ENCODE peak calls at places on chromosomes 13 and 19, in eight cellular contexts. One of them, this sample, is unnamed.

GRCh38 chr19:29873024-29873800 is 61.4 kb downstream of the CCNE1 start:
- DNase-seq in epithelial cell of proximal tubule: no peak
- DNase-seq in breast epithelium: no peak
- DNase-seq in hepatocyte: peak
- DNase-seq in LNCaP clone FGC: no peak
- DNase-seq in BJ: no peak
- DNase-seq in left lung: peak
- DNase-seq in uterus: peak
- DNase-seq in this sample: no peak

GRCh38 chr13:100176781-100177389 is 88.0 kb downstream of the PCCA start:
- DNase-seq in epithelial cell of proximal tubule: peak
- DNase-seq in breast epithelium: no peak
- DNase-seq in hepatocyte: no peak
- DNase-seq in LNCaP clone FGC: no peak
- DNase-seq in BJ: no peak
- DNase-seq in left lung: no peak
- DNase-seq in uterus: no peak
- DNase-seq in this sample: peak

GRCh38 chr19:15971217-15971616 is 22.4 kb downstream of the OR10H4 start:
- DNase-seq in epithelial cell of proximal tubule: no peak
- DNase-seq in breast epithelium: no peak
- DNase-seq in hepatocyte: no peak
- DNase-seq in LNCaP clone FGC: no peak
- DNase-seq in BJ: no peak
- DNase-seq in left lung: no peak
- DNase-seq in uterus: no peak
- DNase-seq in this sample: no peak

GRCh38 chr13:27302643-27303262 is 32.1 kb downstream of the RASL11A start:
- DNase-seq in epithelial cell of proximal tubule: no peak
- DNase-seq in breast epithelium: no peak
- DNase-seq in hepatocyte: no peak
- DNase-seq in LNCaP clone FGC: no peak
- DNase-seq in BJ: no peak
- DNase-seq in left lung: no peak
- DNase-seq in uterus: no peak
- DNase-seq in this sample: no peak

GRCh38 chr19:16836115-16836905 is 7.1 kb downstream of the SIN3B start:
- DNase-seq in epithelial cell of proximal tubule: no peak
- DNase-seq in breast epithelium: peak
- DNase-seq in hepatocyte: no peak
- DNase-seq in LNCaP clone FGC: no peak
- DNase-seq in BJ: no peak
- DNase-seq in left lung: no peak
- DNase-seq in uterus: peak
- DNase-seq in this sample: no peak

GRCh38 chr13:40313269-40314200 is 352.9 kb downstream of the FOXO1 start:
- DNase-seq in epithelial cell of proximal tubule: no peak
- DNase-seq in breast epithelium: no peak
- DNase-seq in hepatocyte: peak
- DNase-seq in LNCaP clone FGC: no peak
- DNase-seq in BJ: no peak
- DNase-seq in left lung: no peak
- DNase-seq in uterus: no peak
- DNase-seq in this sample: no peak

GRCh38 chr19:3047307-3048189 is 14.7 kb downstream of the TLE5 start:
- DNase-seq in epithelial cell of proximal tubule: no peak
- DNase-seq in breast epithelium: peak
- DNase-seq in hepatocyte: peak
- DNase-seq in LNCaP clone FGC: no peak
- DNase-seq in BJ: no peak
- DNase-seq in left lung: peak
- DNase-seq in uterus: peak
- DNase-seq in this sample: no peak

GRCh38 chr13:98500963-98501421 is 75.9 kb downstream of the STK24 start:
- DNase-seq in epithelial cell of proximal tubule: no peak
- DNase-seq in breast epithelium: no peak
- DNase-seq in hepatocyte: no peak
- DNase-seq in LNCaP clone FGC: no peak
- DNase-seq in BJ: no peak
- DNase-seq in left lung: no peak
- DNase-seq in uterus: no peak
- DNase-seq in this sample: no peak

GRCh38 chr13:89923731-89924130 is 1423.8 kb upstream of the MIR17HG start:
- DNase-seq in epithelial cell of proximal tubule: no peak
- DNase-seq in breast epithelium: no peak
- DNase-seq in hepatocyte: no peak
- DNase-seq in LNCaP clone FGC: no peak
- DNase-seq in BJ: no peak
- DNase-seq in left lung: no peak
- DNase-seq in uterus: no peak
- DNase-seq in this sample: peak

GRCh38 chr13:51246411-51247298 is 24.5 kb downstream of the FAM124A start:
- DNase-seq in epithelial cell of proximal tubule: no peak
- DNase-seq in breast epithelium: peak
- DNase-seq in hepatocyte: no peak
- DNase-seq in LNCaP clone FGC: no peak
- DNase-seq in BJ: no peak
- DNase-seq in left lung: no peak
- DNase-seq in uterus: no peak
- DNase-seq in this sample: no peak

GRCh38 chr13:66657165-66657895 is 572.8 kb downstream of the PCDH9 start:
- DNase-seq in epithelial cell of proximal tubule: peak
- DNase-seq in breast epithelium: peak
- DNase-seq in hepatocyte: peak
- DNase-seq in LNCaP clone FGC: peak
- DNase-seq in BJ: peak
- DNase-seq in left lung: peak
- DNase-seq in uterus: peak
- DNase-seq in this sample: peak

GRCh38 chr19:13627531-13627930 is 121.3 kb upstream of the CACNA1A start:
- DNase-seq in epithelial cell of proximal tubule: no peak
- DNase-seq in breast epithelium: no peak
- DNase-seq in hepatocyte: no peak
- DNase-seq in LNCaP clone FGC: no peak
- DNase-seq in BJ: no peak
- DNase-seq in left lung: no peak
- DNase-seq in uterus: no peak
- DNase-seq in this sample: no peak

GRCh38 chr13:87089391-87089790 is 581.8 kb upstream of the SLITRK5 start:
- DNase-seq in epithelial cell of proximal tubule: no peak
- DNase-seq in breast epithelium: no peak
- DNase-seq in hepatocyte: no peak
- DNase-seq in LNCaP clone FGC: no peak
- DNase-seq in BJ: peak
- DNase-seq in left lung: no peak
- DNase-seq in uterus: no peak
- DNase-seq in this sample: no peak

GRCh38 chr19:4375620-4376228 is 24.6 kb downstream of the SH3GL1 start:
- DNase-seq in epithelial cell of proximal tubule: no peak
- DNase-seq in breast epithelium: no peak
- DNase-seq in hepatocyte: peak
- DNase-seq in LNCaP clone FGC: no peak
- DNase-seq in BJ: no peak
- DNase-seq in left lung: no peak
- DNase-seq in uterus: peak
- DNase-seq in this sample: no peak

GRCh38 chr13:59635591-59635990 is 528.1 kb downstream of the DIAPH3 start:
- DNase-seq in epithelial cell of proximal tubule: no peak
- DNase-seq in breast epithelium: no peak
- DNase-seq in hepatocyte: no peak
- DNase-seq in LNCaP clone FGC: no peak
- DNase-seq in BJ: no peak
- DNase-seq in left lung: no peak
- DNase-seq in uterus: no peak
- DNase-seq in this sample: no peak

GRCh38 chr13:95536629-95537241 is 15.8 kb upstream of the CLDN10 start:
- DNase-seq in epithelial cell of proximal tubule: no peak
- DNase-seq in breast epithelium: no peak
- DNase-seq in hepatocyte: peak
- DNase-seq in LNCaP clone FGC: peak
- DNase-seq in BJ: no peak
- DNase-seq in left lung: no peak
- DNase-seq in uterus: no peak
- DNase-seq in this sample: no peak
- TF ChIP-seq CTCF in epithelial cell of proximal tubule: peak
- TF ChIP-seq CTCF in breast epithelium: peak
- TF ChIP-seq CTCF in hepatocyte: peak
- TF ChIP-seq CTCF in LNCaP clone FGC: no peak
- TF ChIP-seq CTCF in BJ: peak
- TF ChIP-seq CTCF in left lung: no peak
- TF ChIP-seq CTCF in uterus: peak
- TF ChIP-seq CTCF in this sample: peak

DNA sequence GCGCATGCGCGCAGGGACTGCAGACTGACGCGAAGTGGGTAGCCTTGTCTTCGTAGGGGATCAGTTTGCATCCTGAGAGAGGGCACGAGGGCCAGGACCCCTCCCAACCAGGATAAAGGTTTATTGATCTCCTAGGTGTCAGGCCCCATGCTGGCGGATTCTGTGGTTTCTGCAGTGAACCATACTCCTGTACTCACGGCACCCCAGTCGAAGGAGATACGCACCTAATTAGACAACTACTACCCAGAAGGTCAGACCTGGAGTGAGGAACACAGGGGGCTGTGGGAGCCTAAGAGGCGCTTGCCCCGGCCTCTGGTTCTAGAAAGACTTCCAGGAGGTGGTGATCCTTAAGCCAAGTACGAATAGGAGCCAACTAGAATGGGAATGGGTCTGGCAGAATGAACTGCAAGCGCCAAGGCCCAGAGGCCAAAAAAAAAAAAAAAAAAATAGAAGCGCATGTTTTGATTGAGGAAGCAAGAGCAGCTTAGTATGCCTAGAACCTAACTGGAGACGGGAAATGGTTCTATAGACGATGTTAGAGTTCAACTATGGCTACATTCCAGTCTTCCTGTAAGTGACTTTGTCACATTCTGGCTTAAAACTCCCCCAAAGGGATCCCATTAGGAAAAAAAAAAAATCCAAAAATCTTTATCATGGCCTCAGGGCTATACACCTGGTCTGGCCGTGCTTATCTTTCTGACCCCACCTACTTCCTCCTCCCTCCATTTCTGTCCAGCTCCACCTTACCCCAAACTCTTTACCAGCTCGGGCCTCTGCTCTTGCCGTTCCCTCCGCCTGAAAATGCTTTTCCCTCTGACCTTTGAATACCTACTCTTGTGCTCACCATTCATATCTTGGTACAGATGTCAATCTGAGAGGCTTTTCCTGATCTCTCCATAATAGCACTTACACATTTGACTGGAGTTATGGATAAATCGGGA is 902 bp upstream of the ZNF428 start:
- DNase-seq in epithelial cell of proximal tubule: no peak
- DNase-seq in breast epithelium: no peak
- DNase-seq in hepatocyte: no peak
- DNase-seq in LNCaP clone FGC: no peak
- DNase-seq in BJ: no peak
- DNase-seq in left lung: peak
- DNase-seq in uterus: no peak
- DNase-seq in this sample: no peak
- H3K4me3 ChIP-seq in epithelial cell of proximal tubule: peak
- H3K4me3 ChIP-seq in breast epithelium: peak
- H3K4me3 ChIP-seq in hepatocyte: peak
- H3K4me3 ChIP-seq in LNCaP clone FGC: peak
- H3K4me3 ChIP-seq in BJ: peak
- H3K4me3 ChIP-seq in left lung: peak
- H3K4me3 ChIP-seq in uterus: peak
- H3K4me3 ChIP-seq in this sample: peak

GRCh38 chr13:23825179-23825578 is 64.0 kb downstream of the MIPEP start:
- DNase-seq in epithelial cell of proximal tubule: no peak
- DNase-seq in breast epithelium: no peak
- DNase-seq in hepatocyte: no peak
- DNase-seq in LNCaP clone FGC: no peak
- DNase-seq in BJ: no peak
- DNase-seq in left lung: no peak
- DNase-seq in uterus: no peak
- DNase-seq in this sample: no peak

GRCh38 chr13:23822252-23822824 is 66.9 kb downstream of the MIPEP start:
- DNase-seq in epithelial cell of proximal tubule: no peak
- DNase-seq in breast epithelium: no peak
- DNase-seq in hepatocyte: no peak
- DNase-seq in LNCaP clone FGC: no peak
- DNase-seq in BJ: no peak
- DNase-seq in left lung: no peak
- DNase-seq in uterus: no peak
- DNase-seq in this sample: no peak

GRCh38 chr13:23820530-23820929 is 68.7 kb downstream of the MIPEP start:
- DNase-seq in epithelial cell of proximal tubule: no peak
- DNase-seq in breast epithelium: no peak
- DNase-seq in hepatocyte: no peak
- DNase-seq in LNCaP clone FGC: no peak
- DNase-seq in BJ: no peak
- DNase-seq in left lung: no peak
- DNase-seq in uterus: no peak
- DNase-seq in this sample: no peak

GRCh38 chr13:23828086-23828485 is 61.1 kb downstream of the MIPEP start:
- DNase-seq in epithelial cell of proximal tubule: no peak
- DNase-seq in breast epithelium: no peak
- DNase-seq in hepatocyte: no peak
- DNase-seq in LNCaP clone FGC: no peak
- DNase-seq in BJ: no peak
- DNase-seq in left lung: no peak
- DNase-seq in uterus: no peak
- DNase-seq in this sample: no peak

GRCh38 chr13:23824355-23824754 is 64.8 kb downstream of the MIPEP start:
- DNase-seq in epithelial cell of proximal tubule: no peak
- DNase-seq in breast epithelium: no peak
- DNase-seq in hepatocyte: no peak
- DNase-seq in LNCaP clone FGC: no peak
- DNase-seq in BJ: no peak
- DNase-seq in left lung: no peak
- DNase-seq in uterus: no peak
- DNase-seq in this sample: no peak
- TF ChIP-seq CTCF in epithelial cell of proximal tubule: no peak
- TF ChIP-seq CTCF in breast epithelium: no peak
- TF ChIP-seq CTCF in hepatocyte: no peak
- TF ChIP-seq CTCF in LNCaP clone FGC: no peak
- TF ChIP-seq CTCF in BJ: no peak
- TF ChIP-seq CTCF in left lung: no peak
- TF ChIP-seq CTCF in uterus: no peak
- TF ChIP-seq CTCF in this sample: no peak

DNA sequence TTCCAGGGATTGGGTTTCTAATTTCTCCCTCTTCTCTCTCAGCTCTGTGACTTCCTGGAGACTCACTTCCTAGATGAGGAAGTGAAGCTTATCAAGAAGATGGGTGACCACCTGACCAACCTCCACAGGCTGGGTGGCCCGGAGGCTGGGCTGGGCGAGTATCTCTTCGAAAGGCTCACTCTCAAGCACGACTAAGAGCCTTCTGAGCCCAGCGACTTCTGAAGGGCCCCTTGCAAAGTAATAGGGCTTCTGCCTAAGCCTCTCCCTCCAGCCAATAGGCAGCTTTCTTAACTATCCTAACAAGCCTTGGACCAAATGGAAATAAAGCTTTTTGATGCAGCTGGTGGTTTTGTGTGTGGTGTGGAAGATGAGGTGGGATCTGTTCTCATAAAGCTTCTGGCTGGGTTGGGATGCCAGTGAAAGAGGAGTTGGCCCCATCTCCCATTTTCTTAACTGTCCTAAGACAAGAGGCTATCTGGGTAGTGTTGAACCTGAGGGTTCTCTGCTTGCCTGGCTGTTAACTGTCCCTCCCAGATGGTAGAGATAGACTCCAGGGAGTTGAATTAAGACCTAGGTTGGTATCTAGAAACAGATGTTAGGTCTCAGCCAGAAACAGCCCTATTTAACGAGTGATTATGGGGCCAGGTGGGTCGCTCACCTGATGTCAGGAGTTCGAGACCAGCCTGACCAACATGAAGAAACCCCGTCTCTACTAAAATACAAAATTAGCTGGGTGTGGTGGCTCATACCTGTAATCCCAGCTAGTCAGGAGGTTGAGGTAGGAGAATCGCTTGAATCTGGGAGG is 1.6 kb downstream of the FTL start:
- DNase-seq in epithelial cell of proximal tubule: no peak
- DNase-seq in breast epithelium: no peak
- DNase-seq in hepatocyte: no peak
- DNase-seq in LNCaP clone FGC: no peak
- DNase-seq in BJ: no peak
- DNase-seq in left lung: no peak
- DNase-seq in uterus: no peak
- DNase-seq in this sample: no peak
- H3K4me3 ChIP-seq in epithelial cell of proximal tubule: peak
- H3K4me3 ChIP-seq in breast epithelium: peak
- H3K4me3 ChIP-seq in hepatocyte: peak
- H3K4me3 ChIP-seq in LNCaP clone FGC: peak
- H3K4me3 ChIP-seq in BJ: peak
- H3K4me3 ChIP-seq in left lung: peak
- H3K4me3 ChIP-seq in uterus: peak
- H3K4me3 ChIP-seq in this sample: peak